ENCODE peak calls at places on chromosomes 6 and 20, in four cellular contexts. D is HCT116, Y is HepG2, T is K562. C is an unnamed sample.

GRCh38 chr6:126027601-126028000 is 41.3 kb downstream of the TRMT11 start:
- DNase-seq in T (no peak), D (no peak), Y (no peak), C (no peak)

GRCh38 chr6:42292002-42292735 is 74.5 kb upstream of the MRPS10 start:
- DNase-seq in T (no peak), D (peak), Y (no peak), C (no peak)

GRCh38 chr20:10447028-10447427 is 11.9 kb downstream of the SLX4IP start:
- DNase-seq in D (peak), Y (peak), T (peak), C (peak)

GRCh38 chr6:5398530-5398929 is 137.2 kb downstream of the FARS2 start:
- DNase-seq in T (peak), Y (peak), D (peak), C (no peak)

GRCh38 chr6:47202638-47203037 is 107.1 kb downstream of the TNFRSF21 start:
- DNase-seq in Y (no peak), T (no peak), D (no peak), C (no peak)

GRCh38 chr6:3844097-3844463 is 5.1 kb upstream of the FAM50B start:
- DNase-seq in Y (no peak), D (no peak), T (no peak), C (no peak)

GRCh38 chr6:20319520-20320357 is 81.9 kb upstream of the E2F3 start:
- DNase-seq in Y (no peak), D (no peak), T (no peak), C (peak)

GRCh38 chr20:18166241-18166881 is 28.7 kb downstream of the KAT14 start:
- DNase-seq in D (no peak), Y (no peak), T (no peak), C (no peak)

GRCh38 chr20:46367967-46368901 is 38.2 kb downstream of the ELMO2 start:
- DNase-seq in T (peak), D (no peak), Y (peak), C (no peak)
- TF ChIP-seq REST in T (no peak), D (no peak), Y (no peak), C (no peak)

DNA sequence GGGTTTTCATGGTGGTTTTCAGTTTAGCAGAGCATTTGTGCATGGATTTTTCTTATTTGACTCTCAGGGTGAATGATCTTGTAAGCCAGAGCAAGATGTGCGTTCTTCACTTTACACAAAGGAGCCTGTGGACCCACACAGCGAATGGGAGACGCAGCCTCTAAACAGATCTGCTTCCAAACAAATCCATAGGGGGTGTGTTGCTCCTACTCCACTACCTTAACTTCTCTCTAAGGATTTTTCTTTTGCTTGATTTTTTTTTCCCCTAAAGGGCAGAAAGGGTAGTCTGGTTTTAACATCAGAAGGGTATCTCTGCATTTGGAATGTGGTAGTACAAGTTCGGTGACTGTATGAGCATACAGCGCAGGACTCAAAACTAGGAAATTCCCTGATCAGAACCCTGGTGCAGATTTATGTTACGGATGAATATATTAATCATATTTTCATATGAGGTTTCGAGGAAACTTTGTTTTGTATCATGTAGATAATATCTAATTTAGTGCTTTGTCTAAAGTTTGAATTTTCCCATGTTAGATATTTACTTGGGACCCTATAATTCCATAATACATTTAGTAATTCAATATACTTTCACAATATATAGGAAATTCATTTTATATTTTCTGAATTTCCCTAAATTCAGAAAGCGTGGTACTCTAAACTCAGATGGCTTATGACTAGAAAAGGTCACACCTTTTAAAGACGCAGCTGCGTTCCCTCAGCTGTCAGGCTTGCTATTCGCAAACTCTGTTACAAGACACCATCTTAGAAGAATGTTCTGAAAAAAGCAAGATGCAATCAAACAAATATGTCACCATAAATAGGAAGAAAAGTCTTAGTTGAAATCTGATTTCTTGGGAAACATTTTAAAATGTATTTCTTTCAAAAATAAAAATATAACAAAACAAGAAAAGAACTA is 196.9 kb downstream of the TMEM242 start:
- DNase-seq in D (no peak), T (no peak), Y (no peak), C (no peak)
- TF ChIP-seq ATF3 in D (no peak), T (no peak), Y (no peak), C (no peak)

GRCh38 chr6:26025047-26025893 is 62.0 kb upstream of the HFE start:
- DNase-seq in D (no peak), Y (peak), T (peak), C (no peak)
- H3K27ac ChIP-seq in D (peak), Y (peak), T (peak), C (peak)

GRCh38 chr6:129732542-129732941 is 22.6 kb upstream of the ARHGAP18 start:
- DNase-seq in Y (no peak), T (no peak), D (no peak), C (no peak)

GRCh38 chr6:129730477-129731165 is 20.6 kb upstream of the ARHGAP18 start:
- DNase-seq in D (no peak), T (no peak), Y (peak), C (no peak)

GRCh38 chr6:129732034-129732433 is 22.1 kb upstream of the ARHGAP18 start:
- DNase-seq in D (no peak), T (no peak), Y (no peak), C (no peak)

GRCh38 chr6:129733290-129733689 is 23.3 kb upstream of the ARHGAP18 start:
- DNase-seq in D (no peak), Y (peak), T (no peak), C (no peak)

GRCh38 chr6:129731396-129731795 is 21.4 kb upstream of the ARHGAP18 start:
- DNase-seq in D (no peak), Y (no peak), T (no peak), C (no peak)
- TF ChIP-seq REST in D (no peak), Y (no peak), T (no peak), C (no peak)